ENCODE peak calls at places on chromosome 11, in nine cellular contexts. M is thyroid gland; W is heart right ventricle; D is endodermal cell; C is adrenal gland; O is CD4-positive, alpha-beta memory T cell; B is heart left ventricle; X is Caco-2; I is mammary epithelial cell. Z is an unnamed sample. For H3K9me3, the result is how much of the 10 kb centered on the place peaks cover.

GRCh38 chr11:86805873-86806310 is 5.5 kb downstream of the PRSS23 start:
- DNase-seq in M (peak), W (no peak), D (no peak), C (no peak), O (no peak), B (no peak), X (no peak), I (peak), Z (no peak)

GRCh38 chr11:113715273-113715672 is 9.2 kb upstream of the TMPRSS5 start:
- DNase-seq in M (no peak), W (no peak), D (no peak), C (no peak), O (no peak), B (no peak), X (no peak), I (no peak), Z (no peak)

GRCh38 chr11:88709567-88709966 is 356.2 kb downstream of the GRM5 start:
- DNase-seq in M (no peak), W (no peak), D (peak), C (no peak), O (no peak), B (no peak), X (no peak), I (peak), Z (no peak)

GRCh38 chr11:131447268-131447667 is 76.9 kb downstream of the NTM start:
- DNase-seq in M (no peak), W (no peak), D (no peak), C (no peak), O (no peak), B (no peak), X (no peak), I (no peak), Z (no peak)

GRCh38 chr11:45314900-45315299 is 28.8 kb upstream of the SYT13 start:
- DNase-seq in M (no peak), W (no peak), D (no peak), C (no peak), O (no peak), B (no peak), X (no peak), I (no peak), Z (no peak)

GRCh38 chr11:46888636-46889035 is 29.7 kb downstream of the LRP4 start:
- DNase-seq in M (no peak), W (no peak), D (no peak), C (no peak), O (no peak), B (no peak), X (no peak), I (no peak), Z (no peak)

GRCh38 chr11:86596861-86597632 is 75.4 kb downstream of the ME3 start:
- DNase-seq in M (no peak), W (no peak), D (no peak), C (peak), O (no peak), B (peak), X (no peak), I (no peak), Z (no peak)

GRCh38 chr11:47507016-47507631 is 45.8 kb downstream of the CELF1 start:
- DNase-seq in M (no peak), W (no peak), D (no peak), C (no peak), O (no peak), B (no peak), X (no peak), I (no peak), Z (no peak)

GRCh38 chr11:7651700-7652099 is 21.6 kb downstream of the CYB5R2 start:
- DNase-seq in M (no peak), W (no peak), D (peak), C (no peak), O (no peak), B (no peak), X (no peak), I (no peak), Z (no peak)

GRCh38 chr11:46953093-46953492 is 16.5 kb downstream of the CSTPP1 start:
- DNase-seq in M (no peak), W (no peak), D (no peak), C (no peak), O (no peak), B (no peak), X (no peak), I (no peak), Z (no peak)

GRCh38 chr11:2442554-2442953 is 1.8 kb downstream of the TRPM5 start:
- DNase-seq in M (no peak), W (no peak), D (no peak), C (no peak), O (peak), B (no peak), X (no peak), I (no peak), Z (no peak)

GRCh38 chr11:117126223-117126965 is 17.7 kb upstream of the PAFAH1B2 start:
- DNase-seq in M (no peak), W (no peak), D (no peak), C (no peak), O (no peak), B (no peak), X (no peak), I (no peak), Z (no peak)

GRCh38 chr11:117122546-117122945 is 21.5 kb upstream of the PAFAH1B2 start:
- DNase-seq in M (no peak), W (no peak), D (no peak), C (no peak), O (no peak), B (no peak), X (no peak), I (no peak), Z (no peak)

GRCh38 chr11:117130879-117131278 is 13.2 kb upstream of the PAFAH1B2 start:
- DNase-seq in M (no peak), W (no peak), D (no peak), C (no peak), O (no peak), B (no peak), X (no peak), I (no peak), Z (no peak)

GRCh38 chr11:117128289-117128688 is 15.8 kb upstream of the PAFAH1B2 start:
- DNase-seq in M (no peak), W (no peak), D (no peak), C (no peak), O (no peak), B (no peak), X (no peak), I (no peak), Z (no peak)

DNA sequence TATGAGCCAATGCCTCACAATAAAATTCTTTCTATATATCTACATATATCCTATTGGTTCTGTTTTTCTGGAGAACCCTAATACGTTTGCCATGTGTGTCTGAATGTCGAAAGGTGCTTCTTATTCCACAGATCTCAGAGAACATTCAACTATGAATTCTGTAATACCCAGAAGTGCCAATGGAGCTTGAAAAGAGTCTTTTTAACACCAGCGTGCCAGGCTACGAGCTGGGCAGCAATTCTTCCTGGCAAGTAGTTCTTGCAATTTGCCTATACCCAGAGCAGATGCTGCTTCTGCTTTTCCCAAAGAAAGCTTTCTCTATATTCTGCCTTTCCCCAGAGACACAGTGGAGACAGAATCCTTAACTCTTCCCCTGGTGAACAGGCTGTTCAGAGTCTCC is 16.9 kb upstream of the PAFAH1B2 start:
- DNase-seq in M (no peak), W (no peak), D (no peak), C (no peak), O (no peak), B (no peak), X (no peak), I (no peak), Z (no peak)
- H3K9me3 ChIP-seq in M (under half), W (under half), D (under half), C (under half), O (under half), B (under half), X (under half), I (under half), Z (under half)

GRCh38 chr11:10539339-10539738 is 1.6 kb downstream of the RNF141 start:
- DNase-seq in M (no peak), W (no peak), D (no peak), C (no peak), O (no peak), B (no peak), X (no peak), I (no peak), Z (no peak)
- H3K4me3 ChIP-seq in M (no peak), W (no peak), D (no peak), C (no peak), O (no peak), B (no peak), X (no peak), I (peak), Z (no peak)

DNA sequence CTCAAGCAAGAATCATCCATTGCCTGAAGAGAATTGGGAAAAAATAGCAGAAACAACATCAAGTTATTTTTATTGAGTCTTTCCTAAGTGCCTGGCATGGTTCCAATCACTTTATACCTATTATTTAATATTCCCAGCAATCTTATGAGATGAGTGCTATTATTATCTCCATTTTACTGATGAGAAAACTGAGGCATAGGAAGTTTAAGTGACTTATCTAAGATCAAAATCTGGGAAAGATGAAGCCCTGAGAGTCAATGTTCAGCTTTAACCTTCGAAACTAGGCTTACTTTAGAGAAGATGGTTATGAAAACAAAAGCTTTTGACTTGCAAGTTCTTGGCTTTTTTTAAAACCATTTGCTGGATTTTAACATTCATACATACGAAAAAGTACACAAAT is 141.6 kb downstream of the APIP start:
- DNase-seq in M (no peak), W (no peak), D (no peak), C (no peak), O (no peak), B (no peak), X (no peak), I (no peak), Z (no peak)
- H3K9me3 ChIP-seq in M (under half), W (under half), D (under half), C (under half), O (under half), B (under half), X (under half), I (under half), Z (under half)

GRCh38 chr11:111302298-111302697 is 4.0 kb downstream of the POU2AF3 start:
- DNase-seq in M (peak), W (no peak), D (no peak), C (no peak), O (no peak), B (no peak), X (no peak), I (no peak), Z (peak)
- H3K4me3 ChIP-seq in M (no peak), W (no peak), D (no peak), C (no peak), O (no peak), B (no peak), X (no peak), I (no peak), Z (no peak)

GRCh38 chr11:74870485-74870884 is 78.4 kb downstream of the XRRA1 start:
- DNase-seq in M (no peak), W (no peak), D (peak), C (no peak), O (no peak), B (no peak), X (no peak), I (peak), Z (no peak)
- H3K9me3 ChIP-seq in M (under half), W (half or more), D (half or more), C (under half), O (under half), B (half or more), X (half or more), I (under half), Z (under half)

DNA sequence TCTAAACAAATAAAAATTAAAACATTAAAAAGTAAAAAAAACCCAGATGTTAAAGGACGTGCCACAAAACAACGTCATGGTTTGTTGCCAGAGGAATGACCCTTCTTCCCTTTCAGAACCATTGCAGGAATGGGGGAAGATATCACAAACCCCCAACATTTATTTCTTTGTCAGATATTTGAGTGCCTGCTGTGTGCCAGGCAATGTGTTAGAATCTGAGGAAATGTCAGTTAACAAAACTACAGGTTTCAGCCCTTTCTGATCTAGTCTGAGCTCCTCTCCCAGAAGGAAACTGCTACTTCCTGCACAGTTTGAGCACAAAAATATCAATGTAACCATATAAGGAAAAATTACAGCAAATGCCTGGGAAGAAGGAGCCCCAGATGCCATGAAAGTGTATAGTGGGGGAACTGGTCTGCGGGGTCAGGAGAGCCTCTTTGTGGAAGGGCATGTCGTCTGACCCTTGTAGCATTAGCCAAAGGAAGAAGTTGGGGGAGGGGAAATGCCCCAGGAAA is 7.1 kb upstream of the NHERF4 start:
- DNase-seq in M (no peak), W (no peak), D (no peak), C (no peak), O (no peak), B (no peak), X (no peak), I (no peak), Z (no peak)
- H3K4me3 ChIP-seq in M (no peak), W (no peak), D (no peak), C (no peak), O (no peak), B (no peak), X (no peak), I (no peak), Z (no peak)

DNA sequence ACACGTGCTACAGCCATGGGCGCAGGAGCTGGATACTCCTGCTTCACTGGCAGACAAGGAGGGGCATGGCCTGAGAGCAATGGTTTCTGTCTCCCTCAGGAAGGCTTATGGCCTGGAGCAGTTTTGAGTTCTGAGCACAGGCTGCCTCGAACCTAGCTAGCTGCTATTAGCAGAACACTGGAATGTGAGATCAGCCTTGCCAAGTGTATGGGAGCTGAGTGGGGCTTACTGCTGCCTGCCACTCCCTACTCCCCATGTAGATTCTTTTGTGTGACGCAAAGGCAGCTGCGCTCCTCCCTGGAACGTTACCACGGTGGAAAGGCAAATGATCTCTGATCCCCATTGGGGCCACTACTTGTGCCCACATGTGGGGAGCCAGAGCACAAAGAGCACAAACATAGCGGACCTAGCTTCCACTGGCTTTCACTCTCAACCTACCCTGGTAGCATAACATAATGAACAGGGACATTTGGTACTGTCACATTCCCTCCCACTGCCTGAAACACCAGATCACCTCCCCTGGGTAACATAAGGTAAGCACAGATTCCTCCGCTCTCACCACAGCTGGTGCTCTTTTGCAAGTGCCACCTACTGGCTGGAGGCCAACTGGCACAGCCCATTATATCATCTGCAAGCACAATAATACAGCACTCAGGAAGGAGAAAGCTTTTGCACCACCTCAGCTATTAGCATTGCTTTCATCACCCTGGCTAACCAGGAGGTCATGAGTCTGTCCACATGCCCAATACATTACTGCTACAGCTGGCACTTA is 84.6 kb upstream of the GUCY1A2 start:
- DNase-seq in M (no peak), W (peak), D (no peak), C (peak), O (no peak), B (no peak), X (no peak), I (no peak), Z (peak)
- H3K9me3 ChIP-seq in M (under half), W (under half), D (under half), C (under half), O (under half), B (under half), X (under half), I (under half), Z (half or more)

GRCh38 chr11:119316729-119317591 is at the start of gene MCAM:
- DNase-seq in M (no peak), W (peak), D (peak), C (peak), O (no peak), B (peak), X (peak), I (peak), Z (peak)
- H3K4me3 ChIP-seq in M (no peak), W (peak), D (peak), C (peak), O (peak), B (peak), X (peak), I (peak), Z (peak)

DNA sequence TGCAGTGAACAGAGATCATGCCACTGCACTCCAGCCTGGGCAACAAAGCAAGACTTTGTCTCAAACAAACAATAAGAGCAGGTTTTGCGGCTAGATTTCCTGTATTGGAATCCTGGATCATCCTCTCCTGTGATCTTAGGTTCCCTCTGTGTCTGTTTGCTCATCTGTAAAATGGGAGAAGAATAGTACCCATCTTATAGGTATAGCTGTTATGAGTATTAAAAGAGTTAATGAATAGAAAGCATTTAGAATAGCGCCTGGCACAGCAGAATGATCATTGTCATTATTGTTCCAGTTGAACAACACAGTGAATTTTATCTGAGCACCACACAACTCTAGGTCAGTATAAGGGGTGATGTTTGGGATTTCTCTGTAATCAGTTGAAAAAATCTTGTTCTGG is 10.8 kb downstream of the MARK2 start:
- DNase-seq in M (no peak), W (no peak), D (no peak), C (no peak), O (no peak), B (no peak), X (no peak), I (no peak), Z (no peak)
- H3K9me3 ChIP-seq in M (under half), W (under half), D (under half), C (under half), O (under half), B (under half), X (under half), I (under half), Z (under half)

DNA sequence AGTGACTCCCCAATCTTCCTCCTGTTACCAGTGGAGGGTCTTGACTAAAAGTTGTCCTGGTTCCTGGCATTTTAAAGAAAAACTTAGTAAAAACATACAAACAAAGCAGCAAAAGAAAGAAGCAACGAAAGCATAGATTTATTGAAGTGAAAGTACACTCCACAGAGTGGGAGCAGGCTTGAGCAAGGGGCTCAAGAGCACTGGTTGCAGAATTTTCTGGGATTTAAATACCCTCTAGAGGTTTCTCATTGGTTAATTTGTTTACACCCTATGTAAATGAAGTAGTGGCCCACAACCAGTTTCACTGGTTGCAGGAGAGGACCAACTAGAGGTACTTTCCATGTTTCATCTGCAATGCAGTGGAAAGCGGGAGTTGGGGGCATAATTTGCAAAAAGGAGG is 10.7 kb downstream of the FAM111B start:
- DNase-seq in M (no peak), W (no peak), D (no peak), C (no peak), O (no peak), B (no peak), X (no peak), I (no peak), Z (no peak)
- H3K4me3 ChIP-seq in M (no peak), W (no peak), D (no peak), C (no peak), O (no peak), B (no peak), X (no peak), I (no peak), Z (no peak)

Z was measured in left lung.